ENCODE peak calls at places on chromosomes 11 and 22, in six cellular contexts. X, G, S, Q, P and T are unnamed samples.

GRCh38 chr11:67572747-67573419 is 10.7 kb upstream of the GSTP1 start:
- DNase-seq in X (no peak), G (peak; percentile 66), S (peak; percentile 22), Q (no peak), P (no peak), T (peak; percentile 13)

GRCh38 chr22:20524004-20524481 is 16.6 kb downstream of the MED15 start:
- DNase-seq in X (no peak), G (no peak), S (no peak), Q (no peak), P (no peak), T (peak; percentile 94)

GRCh38 chr11:66744485-66745355 is 15.7 kb upstream of the SPTBN2 start:
- DNase-seq in X (peak; percentile 74), G (peak; percentile 87), S (peak; percentile 48), Q (peak; percentile 99), P (peak; percentile 99), T (peak; percentile 70)

GRCh38 chr11:69644071-69644961 is 3.4 kb downstream of the CCND1 start:
- DNase-seq in X (peak; percentile 38), G (peak; percentile 66), S (peak; percentile 66), Q (peak; percentile 89), P (no peak), T (peak; percentile 28)

GRCh38 chr11:6321961-6322362 is 1.7 kb upstream of the CAVIN3 start:
- DNase-seq in X (no peak), G (no peak), S (no peak), Q (peak; percentile 32), P (no peak), T (peak; percentile 44)

GRCh38 chr11:70278994-70279393 is 8.5 kb downstream of the PPFIA1 start:
- DNase-seq in X (no peak), G (peak; percentile 61), S (no peak), Q (no peak), P (no peak), T (no peak)

GRCh38 chr22:23533328-23533762 is 46.7 kb downstream of the IGLL1 start:
- DNase-seq in X (no peak), G (no peak), S (no peak), Q (no peak), P (peak; percentile 52), T (no peak)

GRCh38 chr11:37972691-37973090 is 1374.7 kb upstream of the RAG2 start:
- DNase-seq in X (no peak), G (no peak), S (no peak), Q (no peak), P (no peak), T (peak; percentile 53)

GRCh38 chr22:25478573-25478972 is 85.9 kb upstream of the GRK3 start:
- DNase-seq in X (no peak), G (no peak), S (no peak), Q (no peak), P (no peak), T (no peak)

GRCh38 chr22:32307617-32308016 is 50.0 kb upstream of the RFPL3 start:
- DNase-seq in X (no peak), G (no peak), S (no peak), Q (peak; percentile 2), P (no peak), T (no peak)

GRCh38 chr11:10441021-10441523 is 14.0 kb upstream of the AMPD3 start:
- DNase-seq in X (no peak), G (no peak), S (no peak), Q (no peak), P (no peak), T (no peak)

GRCh38 chr11:31417816-31418215 is 48.2 kb downstream of the DNAJC24 start:
- DNase-seq in X (no peak), G (no peak), S (no peak), Q (no peak), P (no peak), T (no peak)

GRCh38 chr22:50432131-50432870 is 42.5 kb downstream of the SBF1 start:
- DNase-seq in X (no peak), G (no peak), S (no peak), Q (no peak), P (no peak), T (no peak)

GRCh38 chr22:23306438-23306921 is 126.2 kb downstream of the BCR start:
- DNase-seq in X (no peak), G (no peak), S (no peak), Q (peak; percentile 50), P (no peak), T (peak; percentile 4)

GRCh38 chr11:68256331-68256741 is 15.4 kb downstream of the C11orf24 start:
- DNase-seq in X (no peak), G (no peak), S (no peak), Q (no peak), P (no peak), T (peak; percentile 63)

GRCh38 chr11:128809128-128809527 is 58.0 kb downstream of the KCNJ1 start:
- DNase-seq in X (no peak), G (no peak), S (no peak), Q (no peak), P (no peak), T (no peak)

GRCh38 chr22:38079804-38080203 is 4.2 kb downstream of the SLC16A8 start:
- DNase-seq in X (no peak), G (no peak), S (no peak), Q (no peak), P (no peak), T (no peak)

GRCh38 chr11:1089738-1090599 is 15.3 kb downstream of the MUC2 start:
- DNase-seq in X (no peak), G (no peak), S (no peak), Q (no peak), P (no peak), T (no peak)

GRCh38 chr22:44659140-44659539 is 42.9 kb upstream of the PRR5 start:
- DNase-seq in X (peak; percentile 27), G (peak; percentile 81), S (no peak), Q (peak; percentile 45), P (no peak), T (no peak)